ENCODE peak calls at places on chromosomes 2 and 18, in ten cellular contexts. One of them, this sample, is unnamed.

GRCh38 chr2:40760071-40760666 is 308.3 kb upstream of the SLC8A1 start:
- DNase-seq in GM12865: peak; percentile 41
- DNase-seq in CD8-positive, alpha-beta T cell: no peak
- DNase-seq in astrocyte of the spinal cord: peak; percentile 56
- DNase-seq in left ventricle myocardium inferior: no peak
- DNase-seq in CD4-positive, CD25-positive, alpha-beta regulatory T cell: no peak
- DNase-seq in uterus: peak; percentile 18
- DNase-seq in mucosa of descending colon: no peak
- DNase-seq in A549: peak; percentile 19
- DNase-seq in AG09309: peak; percentile 46
- DNase-seq in this sample: peak; percentile 27

GRCh38 chr2:58609306-58609705 is 368.2 kb upstream of the FANCL start:
- DNase-seq in GM12865: no peak
- DNase-seq in CD8-positive, alpha-beta T cell: no peak
- DNase-seq in astrocyte of the spinal cord: no peak
- DNase-seq in left ventricle myocardium inferior: no peak
- DNase-seq in CD4-positive, CD25-positive, alpha-beta regulatory T cell: no peak
- DNase-seq in uterus: no peak
- DNase-seq in mucosa of descending colon: no peak
- DNase-seq in A549: no peak
- DNase-seq in AG09309: no peak
- DNase-seq in this sample: no peak

GRCh38 chr2:231299267-231299666 is 96.2 kb upstream of the B3GNT7 start:
- DNase-seq in GM12865: peak; percentile 43
- DNase-seq in CD8-positive, alpha-beta T cell: no peak
- DNase-seq in astrocyte of the spinal cord: no peak
- DNase-seq in left ventricle myocardium inferior: no peak
- DNase-seq in CD4-positive, CD25-positive, alpha-beta regulatory T cell: no peak
- DNase-seq in uterus: no peak
- DNase-seq in mucosa of descending colon: no peak
- DNase-seq in A549: no peak
- DNase-seq in AG09309: no peak
- DNase-seq in this sample: no peak

GRCh38 chr18:21820035-21820810 is 79.6 kb downstream of the MIB1 start:
- DNase-seq in GM12865: peak; percentile 13
- DNase-seq in CD8-positive, alpha-beta T cell: no peak
- DNase-seq in astrocyte of the spinal cord: peak; percentile 33
- DNase-seq in left ventricle myocardium inferior: no peak
- DNase-seq in CD4-positive, CD25-positive, alpha-beta regulatory T cell: no peak
- DNase-seq in uterus: no peak
- DNase-seq in mucosa of descending colon: no peak
- DNase-seq in A549: peak; percentile 31
- DNase-seq in AG09309: peak; percentile 3
- DNase-seq in this sample: no peak

GRCh38 chr2:8926356-8926755 is 77.1 kb downstream of the MBOAT2 start:
- DNase-seq in GM12865: no peak
- DNase-seq in CD8-positive, alpha-beta T cell: no peak
- DNase-seq in astrocyte of the spinal cord: no peak
- DNase-seq in left ventricle myocardium inferior: no peak
- DNase-seq in CD4-positive, CD25-positive, alpha-beta regulatory T cell: no peak
- DNase-seq in uterus: no peak
- DNase-seq in mucosa of descending colon: no peak
- DNase-seq in A549: no peak
- DNase-seq in AG09309: no peak
- DNase-seq in this sample: no peak

GRCh38 chr2:129905664-129906081 is 73.8 kb upstream of the RAB6C start:
- DNase-seq in GM12865: no peak
- DNase-seq in CD8-positive, alpha-beta T cell: no peak
- DNase-seq in astrocyte of the spinal cord: no peak
- DNase-seq in left ventricle myocardium inferior: no peak
- DNase-seq in CD4-positive, CD25-positive, alpha-beta regulatory T cell: no peak
- DNase-seq in uterus: no peak
- DNase-seq in mucosa of descending colon: no peak
- DNase-seq in A549: no peak
- DNase-seq in AG09309: no peak
- DNase-seq in this sample: no peak

GRCh38 chr2:168848220-168848619 is 42.0 kb downstream of the SPC25 start:
- DNase-seq in GM12865: no peak
- DNase-seq in CD8-positive, alpha-beta T cell: no peak
- DNase-seq in astrocyte of the spinal cord: no peak
- DNase-seq in left ventricle myocardium inferior: no peak
- DNase-seq in CD4-positive, CD25-positive, alpha-beta regulatory T cell: no peak
- DNase-seq in uterus: no peak
- DNase-seq in mucosa of descending colon: no peak
- DNase-seq in A549: no peak
- DNase-seq in AG09309: no peak
- DNase-seq in this sample: peak; percentile 29

GRCh38 chr2:68441994-68442322 is 25.1 kb downstream of the FBXO48 start:
- DNase-seq in GM12865: no peak
- DNase-seq in CD8-positive, alpha-beta T cell: no peak
- DNase-seq in astrocyte of the spinal cord: no peak
- DNase-seq in left ventricle myocardium inferior: no peak
- DNase-seq in CD4-positive, CD25-positive, alpha-beta regulatory T cell: no peak
- DNase-seq in uterus: no peak
- DNase-seq in mucosa of descending colon: no peak
- DNase-seq in A549: no peak
- DNase-seq in AG09309: no peak
- DNase-seq in this sample: no peak

GRCh38 chr2:140526575-140526974 is 1604.2 kb downstream of the LRP1B start:
- DNase-seq in GM12865: no peak
- DNase-seq in CD8-positive, alpha-beta T cell: no peak
- DNase-seq in astrocyte of the spinal cord: peak; percentile 53
- DNase-seq in left ventricle myocardium inferior: no peak
- DNase-seq in CD4-positive, CD25-positive, alpha-beta regulatory T cell: no peak
- DNase-seq in uterus: no peak
- DNase-seq in mucosa of descending colon: no peak
- DNase-seq in A549: no peak
- DNase-seq in AG09309: no peak
- DNase-seq in this sample: no peak

GRCh38 chr18:77131100-77131651 is 1.4 kb downstream of the MBP start:
- DNase-seq in GM12865: peak; percentile 66
- DNase-seq in CD8-positive, alpha-beta T cell: peak; percentile 24
- DNase-seq in astrocyte of the spinal cord: peak; percentile 46
- DNase-seq in left ventricle myocardium inferior: peak; percentile 59
- DNase-seq in CD4-positive, CD25-positive, alpha-beta regulatory T cell: no peak
- DNase-seq in uterus: peak; percentile 42
- DNase-seq in mucosa of descending colon: peak; percentile 66
- DNase-seq in A549: no peak
- DNase-seq in AG09309: no peak
- DNase-seq in this sample: peak; percentile 60

GRCh38 chr18:22172594-22173049 is 3.2 kb downstream of the GATA6 start:
- DNase-seq in GM12865: no peak
- DNase-seq in CD8-positive, alpha-beta T cell: no peak
- DNase-seq in astrocyte of the spinal cord: no peak
- DNase-seq in left ventricle myocardium inferior: no peak
- DNase-seq in CD4-positive, CD25-positive, alpha-beta regulatory T cell: no peak
- DNase-seq in uterus: no peak
- DNase-seq in mucosa of descending colon: no peak
- DNase-seq in A549: no peak
- DNase-seq in AG09309: no peak
- DNase-seq in this sample: peak; percentile 33

GRCh38 chr2:38274286-38275276 is 102.5 kb downstream of the ATL2 start:
- DNase-seq in GM12865: peak; percentile 87
- DNase-seq in CD8-positive, alpha-beta T cell: no peak
- DNase-seq in astrocyte of the spinal cord: peak; percentile 89
- DNase-seq in left ventricle myocardium inferior: no peak
- DNase-seq in CD4-positive, CD25-positive, alpha-beta regulatory T cell: peak; percentile 6
- DNase-seq in uterus: no peak
- DNase-seq in mucosa of descending colon: no peak
- DNase-seq in A549: peak; percentile 76
- DNase-seq in AG09309: peak; percentile 70
- DNase-seq in this sample: no peak

GRCh38 chr2:128782411-128783192 is 463.9 kb upstream of the HS6ST1 start:
- DNase-seq in GM12865: no peak
- DNase-seq in CD8-positive, alpha-beta T cell: no peak
- DNase-seq in astrocyte of the spinal cord: no peak
- DNase-seq in left ventricle myocardium inferior: no peak
- DNase-seq in CD4-positive, CD25-positive, alpha-beta regulatory T cell: no peak
- DNase-seq in uterus: no peak
- DNase-seq in mucosa of descending colon: no peak
- DNase-seq in A549: no peak
- DNase-seq in AG09309: no peak
- DNase-seq in this sample: no peak

GRCh38 chr2:30139131-30139870 is 7.5 kb upstream of the YPEL5 start:
- DNase-seq in GM12865: peak; percentile 56
- DNase-seq in CD8-positive, alpha-beta T cell: no peak
- DNase-seq in astrocyte of the spinal cord: no peak
- DNase-seq in left ventricle myocardium inferior: no peak
- DNase-seq in CD4-positive, CD25-positive, alpha-beta regulatory T cell: peak; percentile 30
- DNase-seq in uterus: no peak
- DNase-seq in mucosa of descending colon: no peak
- DNase-seq in A549: no peak
- DNase-seq in AG09309: no peak
- DNase-seq in this sample: no peak

DNA sequence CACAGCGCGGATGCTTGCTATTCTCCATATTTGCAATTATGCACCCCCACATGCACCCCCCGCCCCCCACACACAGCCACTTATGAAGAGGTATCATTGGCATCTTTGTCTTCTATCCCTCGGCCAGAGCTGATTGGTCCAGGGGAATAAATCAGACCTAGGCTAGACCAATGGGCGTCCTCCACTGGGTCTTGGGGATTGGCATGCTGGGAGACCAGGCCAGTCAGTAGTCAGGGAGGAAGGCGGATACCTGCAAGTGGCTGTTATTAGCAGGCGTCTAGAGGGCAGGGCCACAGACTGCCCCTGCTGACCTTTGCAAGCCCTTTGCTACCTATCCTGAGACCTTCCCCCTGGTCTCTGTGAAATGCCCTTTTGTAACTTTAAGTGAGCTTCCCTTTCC is 30.0 kb downstream of the ATOH8 start:
- DNase-seq in GM12865: no peak
- DNase-seq in CD8-positive, alpha-beta T cell: no peak
- DNase-seq in astrocyte of the spinal cord: no peak
- DNase-seq in left ventricle myocardium inferior: no peak
- DNase-seq in CD4-positive, CD25-positive, alpha-beta regulatory T cell: no peak
- DNase-seq in uterus: no peak
- DNase-seq in mucosa of descending colon: peak; percentile 4
- DNase-seq in A549: no peak
- DNase-seq in AG09309: no peak
- DNase-seq in this sample: no peak
- H3K4me3 ChIP-seq in GM12865: no peak overlapping the region
- H3K4me3 ChIP-seq in CD8-positive, alpha-beta T cell: no peak overlapping the region
- H3K4me3 ChIP-seq in astrocyte of the spinal cord: no peak overlapping the region
- H3K4me3 ChIP-seq in left ventricle myocardium inferior: no peak overlapping the region
- H3K4me3 ChIP-seq in CD4-positive, CD25-positive, alpha-beta regulatory T cell: no peak overlapping the region
- H3K4me3 ChIP-seq in uterus: no peak overlapping the region
- H3K4me3 ChIP-seq in mucosa of descending colon: no peak overlapping the region
- H3K4me3 ChIP-seq in A549: no peak overlapping the region
- H3K4me3 ChIP-seq in AG09309: no peak overlapping the region
- H3K4me3 ChIP-seq in this sample: no peak overlapping the region

GRCh38 chr2:151973013-151973900 is 125.6 kb downstream of the CACNB4 start:
- DNase-seq in GM12865: no peak
- DNase-seq in CD8-positive, alpha-beta T cell: no peak
- DNase-seq in astrocyte of the spinal cord: no peak
- DNase-seq in left ventricle myocardium inferior: no peak
- DNase-seq in CD4-positive, CD25-positive, alpha-beta regulatory T cell: no peak
- DNase-seq in uterus: no peak
- DNase-seq in mucosa of descending colon: no peak
- DNase-seq in A549: no peak
- DNase-seq in AG09309: no peak
- DNase-seq in this sample: no peak

GRCh38 chr2:151974997-151975396 is 123.8 kb downstream of the CACNB4 start:
- DNase-seq in GM12865: no peak
- DNase-seq in CD8-positive, alpha-beta T cell: no peak
- DNase-seq in astrocyte of the spinal cord: no peak
- DNase-seq in left ventricle myocardium inferior: no peak
- DNase-seq in CD4-positive, CD25-positive, alpha-beta regulatory T cell: no peak
- DNase-seq in uterus: no peak
- DNase-seq in mucosa of descending colon: no peak
- DNase-seq in A549: no peak
- DNase-seq in AG09309: no peak
- DNase-seq in this sample: no peak

GRCh38 chr2:151975460-151976414 is 123.1 kb downstream of the CACNB4 start:
- DNase-seq in GM12865: no peak
- DNase-seq in CD8-positive, alpha-beta T cell: no peak
- DNase-seq in astrocyte of the spinal cord: no peak
- DNase-seq in left ventricle myocardium inferior: no peak
- DNase-seq in CD4-positive, CD25-positive, alpha-beta regulatory T cell: no peak
- DNase-seq in uterus: no peak
- DNase-seq in mucosa of descending colon: no peak
- DNase-seq in A549: no peak
- DNase-seq in AG09309: no peak
- DNase-seq in this sample: no peak

GRCh38 chr2:151972176-151973012 is 126.5 kb downstream of the CACNB4 start:
- DNase-seq in GM12865: peak; percentile 78
- DNase-seq in CD8-positive, alpha-beta T cell: no peak
- DNase-seq in astrocyte of the spinal cord: no peak
- DNase-seq in left ventricle myocardium inferior: no peak
- DNase-seq in CD4-positive, CD25-positive, alpha-beta regulatory T cell: no peak
- DNase-seq in uterus: no peak
- DNase-seq in mucosa of descending colon: no peak
- DNase-seq in A549: no peak
- DNase-seq in AG09309: no peak
- DNase-seq in this sample: no peak

GRCh38 chr2:151973901-151974199 is 125.0 kb downstream of the CACNB4 start:
- DNase-seq in GM12865: peak; percentile 31
- DNase-seq in CD8-positive, alpha-beta T cell: no peak
- DNase-seq in astrocyte of the spinal cord: peak; percentile 38
- DNase-seq in left ventricle myocardium inferior: peak; percentile 18
- DNase-seq in CD4-positive, CD25-positive, alpha-beta regulatory T cell: no peak
- DNase-seq in uterus: peak; percentile 27
- DNase-seq in mucosa of descending colon: no peak
- DNase-seq in A549: no peak
- DNase-seq in AG09309: no peak
- DNase-seq in this sample: peak; percentile 46
- H3K4me3 ChIP-seq in GM12865: no peak overlapping the region
- H3K4me3 ChIP-seq in CD8-positive, alpha-beta T cell: no peak overlapping the region
- H3K4me3 ChIP-seq in astrocyte of the spinal cord: no peak overlapping the region
- H3K4me3 ChIP-seq in left ventricle myocardium inferior: peak overlapping the region; percentile 9
- H3K4me3 ChIP-seq in CD4-positive, CD25-positive, alpha-beta regulatory T cell: no peak overlapping the region
- H3K4me3 ChIP-seq in uterus: no peak overlapping the region
- H3K4me3 ChIP-seq in mucosa of descending colon: no peak overlapping the region
- H3K4me3 ChIP-seq in A549: no peak overlapping the region
- H3K4me3 ChIP-seq in AG09309: no peak overlapping the region
- H3K4me3 ChIP-seq in this sample: peak overlapping the region; percentile 26

DNA sequence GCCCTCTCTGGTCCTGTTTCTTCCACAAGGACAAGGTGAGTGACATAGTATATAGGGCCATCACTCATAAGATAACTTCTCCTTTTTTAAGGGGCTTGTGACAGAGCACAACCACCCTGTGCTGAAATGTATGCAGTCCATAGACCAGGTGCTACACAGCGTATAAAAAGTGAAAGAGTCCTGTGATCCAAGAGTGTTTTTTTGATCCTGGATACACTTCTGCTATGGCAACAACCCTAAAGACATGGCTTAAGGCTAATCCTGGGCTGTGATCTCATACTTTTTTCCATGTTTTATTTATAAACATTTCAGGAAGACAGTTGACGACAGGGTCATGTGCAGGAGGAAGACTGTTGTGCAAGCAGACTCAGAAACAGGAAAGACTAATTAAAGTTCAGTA is 400.5 kb upstream of the TCF4 start:
- DNase-seq in GM12865: no peak
- DNase-seq in CD8-positive, alpha-beta T cell: no peak
- DNase-seq in astrocyte of the spinal cord: no peak
- DNase-seq in left ventricle myocardium inferior: no peak
- DNase-seq in CD4-positive, CD25-positive, alpha-beta regulatory T cell: no peak
- DNase-seq in uterus: no peak
- DNase-seq in mucosa of descending colon: no peak
- DNase-seq in A549: no peak
- DNase-seq in AG09309: no peak
- DNase-seq in this sample: no peak
- H3K4me3 ChIP-seq in GM12865: no peak overlapping the region
- H3K4me3 ChIP-seq in CD8-positive, alpha-beta T cell: no peak overlapping the region
- H3K4me3 ChIP-seq in astrocyte of the spinal cord: no peak overlapping the region
- H3K4me3 ChIP-seq in left ventricle myocardium inferior: peak overlapping the region; percentile 2
- H3K4me3 ChIP-seq in CD4-positive, CD25-positive, alpha-beta regulatory T cell: no peak overlapping the region
- H3K4me3 ChIP-seq in uterus: no peak overlapping the region
- H3K4me3 ChIP-seq in mucosa of descending colon: no peak overlapping the region
- H3K4me3 ChIP-seq in A549: no peak overlapping the region
- H3K4me3 ChIP-seq in AG09309: no peak overlapping the region
- H3K4me3 ChIP-seq in this sample: no peak overlapping the region

GRCh38 chr18:74499633-74500032 is 3.5 kb downstream of the CNDP2 start:
- DNase-seq in GM12865: peak; percentile 86
- DNase-seq in CD8-positive, alpha-beta T cell: peak; percentile 15
- DNase-seq in astrocyte of the spinal cord: no peak
- DNase-seq in left ventricle myocardium inferior: peak; percentile 41
- DNase-seq in CD4-positive, CD25-positive, alpha-beta regulatory T cell: peak; percentile 14
- DNase-seq in uterus: peak; percentile 60
- DNase-seq in mucosa of descending colon: peak; percentile 79
- DNase-seq in A549: no peak
- DNase-seq in AG09309: no peak
- DNase-seq in this sample: peak; percentile 84
- H3K4me3 ChIP-seq in GM12865: peak overlapping the region; percentile 77
- H3K4me3 ChIP-seq in CD8-positive, alpha-beta T cell: peak overlapping the region; percentile 58
- H3K4me3 ChIP-seq in astrocyte of the spinal cord: no peak overlapping the region
- H3K4me3 ChIP-seq in left ventricle myocardium inferior: peak overlapping the region; percentile 44
- H3K4me3 ChIP-seq in CD4-positive, CD25-positive, alpha-beta regulatory T cell: peak overlapping the region; percentile 99
- H3K4me3 ChIP-seq in uterus: no peak overlapping the region
- H3K4me3 ChIP-seq in mucosa of descending colon: no peak overlapping the region
- H3K4me3 ChIP-seq in A549: no peak overlapping the region
- H3K4me3 ChIP-seq in AG09309: no peak overlapping the region
- H3K4me3 ChIP-seq in this sample: peak overlapping the region; percentile 22

This sample was measured in right cardiac atrium.